ENCODE peak calls at places on chromosomes 12 and 14, in seven cellular contexts. V is SK-N-SH, K is GM12891, E is GM12878, S is H1, B is HepG2, R is K562. Q is an unnamed sample.

GRCh38 chr14:43983721-43984120 is 523.4 kb downstream of the FSCB start:
- DNase-seq in S (no peak), K (no peak), V (no peak), E (no peak), R (no peak), B (no peak), Q (no peak)

GRCh38 chr12:75908961-75909699 is 122.4 kb downstream of the PHLDA1 start:
- DNase-seq in R (no peak), S (no peak), E (no peak), V (peak; percentile 21), K (no peak), B (peak; percentile 27), Q (no peak)

GRCh38 chr12:103817791-103818190 is 23.2 kb downstream of the NT5DC3 start:
- DNase-seq in B (no peak), E (no peak), S (no peak), K (no peak), V (no peak), R (no peak), Q (no peak)

GRCh38 chr14:50967719-50968266 is 23.5 kb upstream of the PYGL start:
- DNase-seq in R (no peak), K (no peak), B (no peak), S (no peak), V (no peak), E (no peak), Q (no peak)

GRCh38 chr14:51401272-51401671 is 161.2 kb downstream of the TMX1 start:
- DNase-seq in V (no peak), R (no peak), S (no peak), K (no peak), B (no peak), E (no peak), Q (no peak)

GRCh38 chr12:130783110-130783715 is 55.8 kb downstream of the STX2 start:
- DNase-seq in V (no peak), B (no peak), E (no peak), R (no peak), K (no peak), S (no peak), Q (no peak)

GRCh38 chr12:53231859-53232640 is at the start of gene RARG:
- DNase-seq in S (peak; percentile 83), E (no peak), V (peak; percentile 93), R (peak; percentile 72), K (peak; percentile 57), B (no peak), Q (peak; percentile 58)

GRCh38 chr12:60211244-60211643 is 615.4 kb downstream of the SLC16A7 start:
- DNase-seq in K (no peak), E (no peak), B (no peak), S (no peak), R (no peak), V (no peak), Q (no peak)

GRCh38 chr14:65560340-65561027 is 148.0 kb downstream of the FUT8 start:
- DNase-seq in V (no peak), R (no peak), E (no peak), S (no peak), K (no peak), B (no peak), Q (no peak)

GRCh38 chr12:121805171-121805687 is 1.4 kb downstream of the SETD1B start:
- DNase-seq in V (peak; percentile 48), S (no peak), E (no peak), R (no peak), K (no peak), B (no peak), Q (no peak)

DNA sequence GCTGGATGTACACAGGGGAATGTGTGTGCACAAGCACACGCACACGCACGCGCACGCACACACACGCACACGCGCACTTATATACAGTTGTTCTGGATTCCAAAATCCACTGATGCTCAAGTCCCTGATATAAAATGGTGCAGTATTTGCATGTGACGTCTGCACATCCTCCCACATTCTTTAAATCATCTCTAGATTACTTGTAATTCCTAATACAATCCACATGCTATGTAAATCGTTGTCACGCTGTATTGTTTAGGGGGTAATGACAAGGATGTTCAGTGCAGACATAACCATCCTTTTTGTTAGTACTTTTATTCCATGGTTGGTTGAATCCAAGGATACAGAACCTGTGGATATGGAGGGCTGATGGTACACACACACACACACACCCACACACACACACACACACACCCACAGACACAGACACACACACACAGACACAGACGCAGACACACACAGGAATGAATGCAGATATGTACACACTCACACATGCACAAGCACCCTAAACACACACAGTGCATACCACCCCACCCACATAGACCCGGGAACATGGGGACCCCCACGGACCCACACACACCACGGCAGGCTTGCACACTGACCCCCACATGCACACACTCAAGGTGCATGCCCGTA is 188.5 kb upstream of the PRMT8 start:
- DNase-seq in E (no peak), V (no peak), S (no peak), B (no peak), R (no peak), K (no peak), Q (no peak)
- TF ChIP-seq TAF1 in E (no peak), V (no peak), S (no peak), B (no peak), R (no peak), K (no peak), Q (no peak)

GRCh38 chr12:38817942-38818341 is 87.4 kb downstream of the CPNE8 start:
- DNase-seq in S (no peak), B (no peak), E (no peak), R (no peak), V (no peak), K (no peak), Q (no peak)

GRCh38 chr12:38823314-38823713 is 82.1 kb downstream of the CPNE8 start:
- DNase-seq in E (no peak), K (no peak), B (no peak), V (no peak), R (no peak), S (no peak), Q (no peak)

GRCh38 chr12:38823743-38824142 is 81.6 kb downstream of the CPNE8 start:
- DNase-seq in V (no peak), B (no peak), R (no peak), S (no peak), K (no peak), E (no peak), Q (no peak)
- TF ChIP-seq TAF1 in V (no peak), B (no peak), R (no peak), S (no peak), K (no peak), E (no peak), Q (no peak)

DNA sequence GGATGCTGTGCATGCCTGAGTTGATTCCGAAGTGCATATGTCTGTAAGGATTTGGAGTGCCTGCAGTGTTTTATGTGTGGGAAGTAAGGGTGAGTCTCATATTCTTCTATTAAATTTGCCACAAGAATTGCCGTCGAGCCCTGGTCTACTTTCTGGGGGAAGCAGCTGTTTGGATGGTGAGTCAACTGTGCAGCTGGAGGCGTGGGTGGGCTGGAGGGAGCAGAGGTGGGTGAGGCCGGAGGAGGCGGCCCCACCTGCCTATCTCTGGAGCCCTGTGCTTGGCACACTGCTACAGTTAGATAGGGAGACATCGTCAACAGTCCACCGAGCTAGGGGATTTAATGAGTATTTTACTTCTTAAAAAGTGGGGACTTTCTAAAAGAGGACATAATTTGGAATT is 9.7 kb downstream of the GLRX5 start:
- DNase-seq in B (no peak), R (peak; percentile 71), E (no peak), V (no peak), K (no peak), S (no peak), Q (no peak)
- TF ChIP-seq TAF1 in B (no peak), R (no peak), E (no peak), V (no peak), K (no peak), S (no peak), Q (no peak)

GRCh38 chr14:38837333-38838048 is 265.5 kb downstream of the SEC23A start:
- DNase-seq in S (no peak), R (no peak), V (no peak), K (no peak), B (no peak), E (no peak), Q (no peak)

GRCh38 chr14:38836539-38836938 is 266.5 kb downstream of the SEC23A start:
- DNase-seq in V (no peak), S (no peak), R (no peak), K (no peak), E (no peak), B (no peak), Q (no peak)

GRCh38 chr14:38839743-38840375 is 263.2 kb downstream of the SEC23A start:
- DNase-seq in K (no peak), V (no peak), S (no peak), R (no peak), B (no peak), E (no peak), Q (no peak)

GRCh38 chr14:38838979-38839323 is 264.1 kb downstream of the SEC23A start:
- DNase-seq in R (no peak), E (no peak), K (no peak), B (no peak), S (no peak), V (no peak), Q (no peak)

GRCh38 chr14:38838049-38838978 is 264.7 kb downstream of the SEC23A start:
- DNase-seq in B (no peak), S (no peak), V (no peak), E (no peak), R (no peak), K (no peak), Q (no peak)
- TF ChIP-seq TAF1 in B (no peak), S (no peak), V (no peak), E (no peak), R (no peak), K (no peak), Q (no peak)

DNA sequence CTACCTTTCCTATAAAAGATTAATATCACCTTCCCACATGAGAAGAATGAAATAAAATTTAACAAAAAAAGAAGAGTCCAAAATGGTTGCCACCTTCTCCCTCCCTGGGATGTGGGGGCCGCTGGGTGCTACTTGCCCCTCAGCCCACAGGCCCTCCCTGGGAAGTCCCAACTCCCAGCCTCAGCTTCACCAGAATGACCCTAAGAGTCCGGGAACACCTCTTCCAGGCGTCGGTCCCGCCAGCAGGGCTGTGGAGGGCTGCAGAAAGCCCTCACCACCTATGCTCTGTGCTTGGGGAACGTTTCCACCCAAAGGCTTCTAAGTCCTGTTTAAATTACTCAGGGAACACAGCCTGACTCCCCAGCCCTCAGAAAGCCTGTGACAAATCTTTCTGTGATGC is 71.9 kb downstream of the MOK start:
- DNase-seq in V (no peak), S (no peak), E (no peak), B (no peak), R (no peak), K (no peak), Q (no peak)
- TF ChIP-seq TAF1 in V (no peak), S (no peak), E (no peak), B (no peak), R (no peak), K (no peak), Q (no peak)

GRCh38 chr12:54981796-54982195 is 2.8 kb downstream of the TESPA1 start:
- DNase-seq in V (no peak), K (no peak), B (no peak), R (no peak), E (no peak), S (no peak), Q (no peak)

GRCh38 chr12:54980341-54980740 is 4.2 kb downstream of the TESPA1 start:
- DNase-seq in R (peak; percentile 50), V (no peak), B (no peak), S (no peak), K (no peak), E (no peak), Q (no peak)

GRCh38 chr12:54987611-54988231 is 3.2 kb upstream of the TESPA1 start:
- DNase-seq in V (no peak), E (no peak), S (no peak), B (no peak), R (peak; percentile 56), K (no peak), Q (no peak)

GRCh38 chr12:54984602-54985376 is at the start of gene TESPA1:
- DNase-seq in E (peak; percentile 90), R (no peak), B (no peak), V (no peak), K (peak; percentile 45), S (no peak), Q (peak; percentile 37)

GRCh38 chr12:54983536-54984102 is 943 bp downstream of the TESPA1 start:
- DNase-seq in V (no peak), B (no peak), E (no peak), K (no peak), R (no peak), S (no peak), Q (no peak)
- TF ChIP-seq TAF1 in V (no peak), B (no peak), E (no peak), K (no peak), R (no peak), S (no peak), Q (no peak)

Q was measured in GM12892.